ENCODE peak calls at places on chromosome X, in five cellular contexts. C is heart right ventricle; F is CD8-positive, alpha-beta T cell; V is lower lobe of right lung; U is CD8-positive, alpha-beta memory T cell. N is an unnamed sample.

GRCh38 chrX:130539721-130540321 is 138.0 kb downstream of the RBMX2 start:
- DNase-seq in C (peak), F (peak), V (peak), U (no peak), N (peak)

GRCh38 chrX:34563061-34563460 is 94.0 kb downstream of the TMEM47 start:
- DNase-seq in C (no peak), F (no peak), V (no peak), U (no peak), N (no peak)

GRCh38 chrX:95539041-95539440 is 1145.6 kb upstream of the DIAPH2 start:
- DNase-seq in C (no peak), F (no peak), V (no peak), U (no peak), N (no peak)

GRCh38 chrX:70253377-70254062 is 6.5 kb downstream of the P2RY4 start:
- DNase-seq in C (no peak), F (no peak), V (no peak), U (no peak), N (no peak)

GRCh38 chrX:17374619-17375360 is at the start of gene NHS:
- DNase-seq in C (peak), F (no peak), V (peak), U (no peak), N (peak)

GRCh38 chrX:70769659-70770232 is 138.8 kb downstream of the TEX11 start:
- DNase-seq in C (no peak), F (no peak), V (no peak), U (no peak), N (no peak)

GRCh38 chrX:72142094-72142843 is 10.6 kb upstream of the RTL5 start:
- DNase-seq in C (no peak), F (no peak), V (no peak), U (no peak), N (no peak)

GRCh38 chrX:25858273-25858880 is 279.8 kb upstream of the MAGEB18 start:
- DNase-seq in C (no peak), F (no peak), V (no peak), U (no peak), N (no peak)

GRCh38 chrX:2967584-2967983 is 38.4 kb upstream of the ARSD start:
- DNase-seq in C (no peak), F (no peak), V (no peak), U (no peak), N (no peak)

DNA sequence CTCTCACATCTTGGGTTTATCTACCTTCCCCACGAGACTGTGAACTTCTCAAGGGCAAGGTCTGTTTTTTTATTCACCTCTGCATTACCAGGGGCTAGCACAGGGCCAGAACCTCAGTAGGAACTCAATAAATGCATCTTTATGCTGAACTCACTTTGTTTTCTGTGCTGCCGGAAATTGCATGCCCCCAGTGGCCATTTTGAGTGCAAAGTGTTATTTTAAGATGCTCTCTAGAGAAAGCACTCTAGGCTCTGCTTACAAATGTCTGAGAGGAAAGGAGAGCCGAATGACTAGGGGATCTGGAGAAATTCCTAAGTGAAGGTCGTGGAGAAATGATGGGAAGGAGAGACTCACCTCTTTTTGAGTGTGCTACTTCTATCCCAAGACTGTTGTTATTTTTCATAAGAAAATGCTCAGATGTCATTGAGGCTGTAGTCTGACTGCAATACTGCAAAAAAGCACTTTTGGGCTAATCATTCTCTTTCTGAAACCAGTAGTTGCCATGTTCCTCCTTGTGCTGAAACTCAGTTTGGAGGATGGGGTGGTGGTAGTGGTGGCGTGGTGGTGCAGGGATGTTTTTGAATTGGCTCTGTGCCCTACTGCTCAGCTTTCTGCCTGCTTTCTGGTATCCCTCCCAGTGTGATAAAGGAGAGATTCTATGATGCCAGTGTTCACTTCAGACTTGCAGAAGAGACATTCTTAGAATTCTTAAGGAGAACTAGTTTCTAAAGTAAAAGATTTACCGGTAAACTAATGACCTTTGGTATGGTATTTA is 41.3 kb downstream of the DOCK11 start:
- DNase-seq in C (no peak), F (peak), V (no peak), U (peak), N (no peak)
- H3K4me3 ChIP-seq in C (no peak), F (peak), V (no peak), U (peak), N (no peak)

DNA sequence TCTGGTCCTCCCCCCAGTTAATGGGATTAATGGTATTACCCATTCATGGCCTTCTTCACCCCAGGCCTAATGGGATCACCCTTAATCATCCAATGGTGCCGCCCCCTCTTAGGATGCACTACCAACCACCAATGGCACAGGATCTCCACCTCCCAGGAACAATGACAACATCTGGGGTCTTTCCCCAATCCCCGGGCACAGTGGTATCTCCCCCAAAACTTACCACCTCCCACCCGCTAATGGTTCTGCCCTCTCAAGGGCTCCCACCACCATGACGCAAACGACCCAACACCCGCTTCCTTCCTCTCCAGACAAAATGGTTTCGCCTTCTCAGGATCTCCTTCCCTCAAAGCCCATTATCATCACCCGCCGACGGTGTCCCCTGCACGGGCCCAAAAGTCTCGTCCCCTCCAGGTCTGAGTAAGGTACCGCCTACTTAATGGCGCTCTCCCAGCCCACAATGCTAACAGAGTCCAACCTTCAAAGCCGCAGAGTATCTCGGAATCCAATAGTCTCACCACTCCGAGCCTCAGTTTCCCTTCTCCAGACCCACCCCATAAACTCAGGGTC is 458 bp downstream of the GRIPAP1 start:
- DNase-seq in C (no peak), F (peak), V (peak), U (peak), N (peak)
- H3K27ac ChIP-seq in C (no peak), F (peak), V (peak), U (peak), N (peak)

DNA sequence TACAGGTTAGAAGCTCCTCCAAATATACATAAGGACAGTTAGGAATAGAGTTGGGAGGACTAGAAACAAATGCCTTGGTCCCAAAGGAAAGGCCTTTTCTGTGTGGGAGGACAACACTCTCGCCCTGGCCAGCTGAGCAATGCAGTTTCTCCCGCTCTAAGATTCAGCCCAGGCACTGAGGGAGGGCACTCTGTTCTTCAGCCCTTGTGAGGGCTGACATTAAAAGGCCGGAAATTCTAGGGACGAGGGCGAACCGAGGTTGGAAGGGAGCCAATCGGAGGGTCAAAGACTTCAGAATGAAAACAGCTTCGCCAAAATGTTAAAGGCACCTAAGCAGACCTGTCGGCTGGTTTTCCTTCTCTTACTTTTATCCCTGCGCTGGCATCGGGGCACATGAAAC is 2.9 kb upstream of the PTCHD1 start:
- DNase-seq in C (no peak), F (no peak), V (no peak), U (no peak), N (no peak)
- H3K4me3 ChIP-seq in C (no peak), F (no peak), V (no peak), U (no peak), N (no peak)

DNA sequence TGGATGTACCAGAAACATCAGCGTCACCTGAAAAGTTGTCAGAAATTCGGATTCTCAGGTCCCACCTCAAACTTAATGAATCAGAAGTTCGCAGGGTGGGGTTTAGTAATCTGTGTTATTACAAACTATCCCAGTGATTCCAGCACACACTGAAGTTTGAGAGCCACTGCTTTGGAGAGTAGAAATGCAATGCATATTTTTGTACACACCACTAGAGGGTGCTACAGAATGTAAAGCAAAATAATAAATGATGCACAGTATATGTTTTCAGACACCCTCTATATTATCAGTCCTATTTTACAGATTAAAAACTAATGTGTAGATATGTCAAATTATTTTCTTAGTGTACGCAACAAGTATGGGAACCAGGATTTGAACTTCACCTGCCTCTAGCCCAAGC is 2.5 kb upstream of the MORF4L2 start:
- DNase-seq in C (no peak), F (no peak), V (no peak), U (no peak), N (no peak)
- H3K27ac ChIP-seq in C (no peak), F (no peak), V (no peak), U (no peak), N (no peak)

N was measured in right cardiac atrium.